ENCODE peak calls at places on chromosomes 7 and 10, in eight cellular contexts. B, W, I, U, C, O, E and X are unnamed samples.

GRCh38 chr7:151387161-151388006 is 22.5 kb downstream of the WDR86 start:
- DNase-seq in B (no peak), W (no peak), I (no peak), U (no peak), C (no peak), O (no peak), E (no peak), X (no peak)

GRCh38 chr10:18401416-18402195 is 249.8 kb downstream of the NSUN6 start:
- DNase-seq in B (no peak), W (no peak), I (no peak), U (no peak), C (no peak), O (no peak), E (no peak), X (no peak)

GRCh38 chr10:93816123-93816747 is 58.5 kb downstream of the LGI1 start:
- DNase-seq in B (peak; percentile 63), W (peak; percentile 59), I (no peak), U (no peak), C (no peak), O (peak; percentile 80), E (peak; percentile 43), X (peak; percentile 51)

GRCh38 chr10:92405006-92405924 is 114.3 kb downstream of the MARCHF5 start:
- DNase-seq in B (no peak), W (no peak), I (no peak), U (no peak), C (no peak), O (no peak), E (no peak), X (no peak)

GRCh38 chr7:54773472-54774399 is 14.7 kb upstream of the SEC61G start:
- DNase-seq in B (peak; percentile 88), W (peak; percentile 74), I (peak; percentile 34), U (no peak), C (no peak), O (peak; percentile 74), E (peak; percentile 79), X (peak; percentile 64)

GRCh38 chr10:58701398-58702135 is 188.9 kb downstream of the BICC1 start:
- DNase-seq in B (no peak), W (peak; percentile 86), I (no peak), U (no peak), C (no peak), O (peak; percentile 99), E (peak; percentile 66), X (no peak)

GRCh38 chr10:44343836-44344235 is 41.1 kb downstream of the CXCL12 start:
- DNase-seq in B (peak; percentile 16), W (no peak), I (no peak), U (no peak), C (no peak), O (no peak), E (no peak), X (no peak)

GRCh38 chr7:100476903-100477870 is 1.8 kb downstream of the TSC22D4 start:
- DNase-seq in B (no peak), W (no peak), I (no peak), U (no peak), C (no peak), O (no peak), E (no peak), X (no peak)

GRCh38 chr10:72353028-72353962 is 1.4 kb downstream of the DNAJB12 start:
- DNase-seq in B (no peak), W (peak; percentile 31), I (no peak), U (no peak), C (no peak), O (peak; percentile 37), E (peak; percentile 38), X (no peak)

GRCh38 chr10:4107328-4107851 is 322.4 kb upstream of the KLF6 start:
- DNase-seq in B (no peak), W (no peak), I (no peak), U (no peak), C (no peak), O (no peak), E (no peak), X (no peak)

GRCh38 chr7:38068461-38068860 is 109.6 kb upstream of the STARD3NL start:
- DNase-seq in B (no peak), W (no peak), I (no peak), U (no peak), C (no peak), O (no peak), E (no peak), X (no peak)

GRCh38 chr10:116743266-116744064 is 1.1 kb upstream of the HSPA12A start:
- DNase-seq in B (no peak), W (no peak), I (no peak), U (no peak), C (no peak), O (no peak), E (no peak), X (no peak)

GRCh38 chr7:17095001-17095574 is 203.4 kb upstream of the AHR start:
- DNase-seq in B (peak; percentile 51), W (peak; percentile 89), I (no peak), U (no peak), C (no peak), O (peak; percentile 99), E (peak; percentile 98), X (no peak)

GRCh38 chr7:112009081-112009480 is 197.1 kb downstream of the DOCK4 start:
- DNase-seq in B (no peak), W (peak; percentile 79), I (no peak), U (no peak), C (no peak), O (peak; percentile 44), E (peak; percentile 62), X (no peak)

GRCh38 chr7:14207154-14207553 is 217.7 kb upstream of the ETV1 start:
- DNase-seq in B (no peak), W (peak; percentile 49), I (no peak), U (no peak), C (no peak), O (no peak), E (peak; percentile 47), X (no peak)

GRCh38 chr7:28500143-28500542 is 87.8 kb downstream of the CREB5 start:
- DNase-seq in B (no peak), W (no peak), I (no peak), U (no peak), C (no peak), O (no peak), E (no peak), X (no peak)

GRCh38 chr10:52785418-52785817 is 12.8 kb upstream of the MBL2 start:
- DNase-seq in B (no peak), W (no peak), I (no peak), U (no peak), C (no peak), O (no peak), E (peak; percentile 43), X (no peak)

GRCh38 chr7:4269086-4269485 is 413.0 kb upstream of the FOXK1 start:
- DNase-seq in B (no peak), W (no peak), I (no peak), U (peak; percentile 95), C (no peak), O (no peak), E (no peak), X (no peak)

GRCh38 chr7:93958216-93958615 is 36.7 kb downstream of the GNG11 start:
- DNase-seq in B (no peak), W (peak; percentile 73), I (no peak), U (no peak), C (no peak), O (no peak), E (peak; percentile 52), X (no peak)

GRCh38 chr7:41501466-41501865 is 201.4 kb downstream of the INHBA start:
- DNase-seq in B (no peak), W (no peak), I (no peak), U (no peak), C (no peak), O (no peak), E (no peak), X (no peak)

GRCh38 chr7:131507592-131508331 is 48.7 kb downstream of the PODXL start:
- DNase-seq in B (peak; percentile 90), W (peak; percentile 40), I (peak; percentile 67), U (no peak), C (no peak), O (peak; percentile 69), E (peak; percentile 50), X (peak; percentile 80)

GRCh38 chr10:124611738-124612137 is 132.4 kb downstream of the FAM53B start:
- DNase-seq in B (peak; percentile 34), W (no peak), I (no peak), U (no peak), C (no peak), O (no peak), E (no peak), X (no peak)
- TF ChIP-seq CTCF in B (no peak), W (no peak), I (no peak), U (no peak), C (no peak), O (no peak), E (no peak), X (no peak)

DNA sequence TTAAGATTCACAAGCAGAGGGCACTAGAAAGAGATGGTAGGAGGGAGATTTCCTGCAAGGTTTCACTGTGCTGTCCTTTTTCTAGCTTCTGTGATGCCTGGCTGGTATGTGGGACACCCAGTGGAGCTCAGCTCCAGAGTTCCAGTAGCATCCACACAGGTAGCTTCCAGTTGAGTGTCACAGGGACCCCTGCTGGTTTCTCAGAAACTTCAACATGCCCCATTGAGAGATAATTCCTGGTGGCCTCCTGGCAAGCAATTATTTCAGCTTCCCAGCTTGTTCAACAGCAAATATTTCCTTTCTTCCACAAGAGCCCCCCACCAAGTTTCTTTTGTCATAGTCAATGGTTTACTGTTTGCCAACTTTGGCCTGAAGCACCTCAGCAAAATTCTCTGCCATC is 858.7 kb downstream of the REEP3 start:
- DNase-seq in B (no peak), W (no peak), I (no peak), U (no peak), C (no peak), O (no peak), E (no peak), X (no peak)
- TF ChIP-seq CTCF in B (no peak), W (no peak), I (no peak), U (no peak), C (peak; percentile 26), O (no peak), E (no peak), X (no peak)

DNA sequence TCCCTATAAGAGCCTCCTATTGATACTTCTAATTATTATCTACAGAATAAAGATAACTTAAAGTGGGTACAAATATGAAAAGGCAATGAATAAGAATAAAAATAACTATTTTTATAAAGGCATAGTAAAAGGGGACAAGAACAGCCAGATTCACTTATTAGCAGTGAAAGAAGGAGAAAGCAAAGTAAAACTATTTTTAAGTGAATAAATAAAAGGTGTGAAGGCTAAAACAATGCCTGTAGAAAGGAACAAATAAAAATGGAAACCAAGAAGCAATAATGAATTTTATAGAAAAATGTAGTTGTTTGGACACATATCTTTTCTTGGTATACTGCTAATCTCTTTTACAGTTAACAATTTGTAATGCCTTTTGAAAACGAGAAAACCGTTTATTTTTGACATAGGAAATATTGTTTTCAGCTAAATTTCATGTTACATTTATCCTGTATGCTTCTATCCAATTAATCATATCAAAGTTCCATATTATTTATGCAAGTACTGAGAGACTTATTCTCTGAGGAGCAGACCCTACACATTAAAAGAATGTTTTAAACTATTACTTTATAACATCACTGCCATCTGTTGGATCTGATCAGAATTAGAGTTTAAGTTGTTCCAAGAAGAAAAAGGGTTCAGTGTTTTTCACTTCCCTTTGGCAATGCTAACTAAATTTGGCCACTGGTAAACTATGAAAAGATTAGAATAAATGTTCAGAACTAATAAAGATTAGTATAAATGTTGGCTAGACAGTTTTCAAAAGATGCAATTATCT is 59.1 kb downstream of the ARMC3 start:
- DNase-seq in B (no peak), W (peak; percentile 36), I (no peak), U (no peak), C (peak; percentile 24), O (peak; percentile 44), E (peak; percentile 29), X (no peak)
- TF ChIP-seq CTCF in B (no peak), W (peak; percentile 34), I (peak; percentile 62), U (peak; percentile 32), C (peak; percentile 5), O (peak; percentile 56), E (no peak), X (peak; percentile 52)

GRCh38 chr10:124565565-124566221 is 104.1 kb downstream of the LHPP start:
- DNase-seq in B (peak; percentile 81), W (no peak), I (no peak), U (no peak), C (no peak), O (no peak), E (no peak), X (peak; percentile 66)
- TF ChIP-seq CTCF in B (no peak), W (peak; percentile 61), I (no peak), U (no peak), C (peak; percentile 72), O (peak; percentile 17), E (peak; percentile 54), X (peak; percentile 34)